ENCODE peak calls at places on chromosomes 3 and 15, in six cellular contexts. One of them, this sample, is unnamed.

GRCh38 chr3:78736863-78737262 is 1030.9 kb downstream of the ROBO1 start:
- DNase-seq in SK-N-SH: no peak
- DNase-seq in chondrocyte: no peak
- DNase-seq in MCF 10A: peak
- DNase-seq in GM12878: peak
- DNase-seq in lower leg skin: no peak
- DNase-seq in this sample: no peak

GRCh38 chr3:133883657-133884546 is 11.8 kb downstream of the RAB6B start:
- DNase-seq in MCF 10A: no peak
- DNase-seq in SK-N-SH: no peak
- DNase-seq in lower leg skin: no peak
- DNase-seq in GM12878: no peak
- DNase-seq in chondrocyte: no peak
- DNase-seq in this sample: no peak

GRCh38 chr3:161250116-161250515 is 29.0 kb downstream of the NMD3 start:
- DNase-seq in chondrocyte: no peak
- DNase-seq in SK-N-SH: no peak
- DNase-seq in lower leg skin: no peak
- DNase-seq in MCF 10A: no peak
- DNase-seq in GM12878: no peak
- DNase-seq in this sample: no peak

GRCh38 chr3:126208618-126209256 is 28.4 kb upstream of the ALDH1L1 start:
- DNase-seq in GM12878: no peak
- DNase-seq in MCF 10A: peak
- DNase-seq in SK-N-SH: peak
- DNase-seq in chondrocyte: no peak
- DNase-seq in lower leg skin: peak
- DNase-seq in this sample: no peak

GRCh38 chr15:72033711-72034110 is 84.2 kb downstream of the MYO9A start:
- DNase-seq in chondrocyte: no peak
- DNase-seq in MCF 10A: no peak
- DNase-seq in GM12878: no peak
- DNase-seq in SK-N-SH: no peak
- DNase-seq in lower leg skin: no peak
- DNase-seq in this sample: no peak

GRCh38 chr15:50066202-50066601 is 52.8 kb downstream of the ATP8B4 start:
- DNase-seq in chondrocyte: no peak
- DNase-seq in MCF 10A: peak
- DNase-seq in GM12878: no peak
- DNase-seq in lower leg skin: no peak
- DNase-seq in SK-N-SH: no peak
- DNase-seq in this sample: no peak

GRCh38 chr15:67000896-67001295 is 64.5 kb upstream of the SMAD3 start:
- DNase-seq in MCF 10A: no peak
- DNase-seq in GM12878: no peak
- DNase-seq in lower leg skin: no peak
- DNase-seq in SK-N-SH: no peak
- DNase-seq in chondrocyte: no peak
- DNase-seq in this sample: no peak

GRCh38 chr15:63188937-63189871 is at the start of gene RAB8B:
- DNase-seq in SK-N-SH: peak
- DNase-seq in lower leg skin: peak
- DNase-seq in MCF 10A: peak
- DNase-seq in GM12878: peak
- DNase-seq in chondrocyte: peak
- DNase-seq in this sample: peak

GRCh38 chr15:66133247-66133646 is 120.3 kb downstream of the MEGF11 start:
- DNase-seq in chondrocyte: no peak
- DNase-seq in MCF 10A: no peak
- DNase-seq in GM12878: no peak
- DNase-seq in lower leg skin: no peak
- DNase-seq in SK-N-SH: no peak
- DNase-seq in this sample: no peak

GRCh38 chr3:127551178-127551577 is 39.4 kb downstream of the TPRA1 start:
- DNase-seq in MCF 10A: no peak
- DNase-seq in chondrocyte: no peak
- DNase-seq in lower leg skin: no peak
- DNase-seq in SK-N-SH: no peak
- DNase-seq in GM12878: no peak
- DNase-seq in this sample: no peak

GRCh38 chr15:68310178-68310810 is 32.7 kb downstream of the FEM1B start:
- DNase-seq in MCF 10A: no peak
- DNase-seq in lower leg skin: no peak
- DNase-seq in chondrocyte: no peak
- DNase-seq in SK-N-SH: peak
- DNase-seq in GM12878: no peak
- DNase-seq in this sample: no peak

GRCh38 chr3:40930131-40930538 is 269.2 kb upstream of the CTNNB1 start:
- DNase-seq in MCF 10A: peak
- DNase-seq in SK-N-SH: no peak
- DNase-seq in lower leg skin: no peak
- DNase-seq in chondrocyte: no peak
- DNase-seq in GM12878: no peak
- DNase-seq in this sample: no peak

GRCh38 chr3:187105700-187106099 is 33.6 kb downstream of the RPL39L start:
- DNase-seq in MCF 10A: no peak
- DNase-seq in SK-N-SH: no peak
- DNase-seq in GM12878: no peak
- DNase-seq in lower leg skin: no peak
- DNase-seq in chondrocyte: no peak
- DNase-seq in this sample: no peak

GRCh38 chr15:37143351-37143750 is 43.0 kb upstream of the MEIS2 start:
- DNase-seq in SK-N-SH: no peak
- DNase-seq in chondrocyte: no peak
- DNase-seq in MCF 10A: no peak
- DNase-seq in GM12878: no peak
- DNase-seq in lower leg skin: no peak
- DNase-seq in this sample: no peak

GRCh38 chr15:64349375-64349774 is 6.6 kb downstream of the CSNK1G1 start:
- DNase-seq in MCF 10A: no peak
- DNase-seq in chondrocyte: no peak
- DNase-seq in SK-N-SH: no peak
- DNase-seq in GM12878: no peak
- DNase-seq in lower leg skin: no peak
- DNase-seq in this sample: no peak

GRCh38 chr15:70212963-70213315 is 115.2 kb upstream of the TLE3 start:
- DNase-seq in chondrocyte: no peak
- DNase-seq in MCF 10A: no peak
- DNase-seq in SK-N-SH: no peak
- DNase-seq in GM12878: no peak
- DNase-seq in lower leg skin: no peak
- DNase-seq in this sample: no peak

DNA sequence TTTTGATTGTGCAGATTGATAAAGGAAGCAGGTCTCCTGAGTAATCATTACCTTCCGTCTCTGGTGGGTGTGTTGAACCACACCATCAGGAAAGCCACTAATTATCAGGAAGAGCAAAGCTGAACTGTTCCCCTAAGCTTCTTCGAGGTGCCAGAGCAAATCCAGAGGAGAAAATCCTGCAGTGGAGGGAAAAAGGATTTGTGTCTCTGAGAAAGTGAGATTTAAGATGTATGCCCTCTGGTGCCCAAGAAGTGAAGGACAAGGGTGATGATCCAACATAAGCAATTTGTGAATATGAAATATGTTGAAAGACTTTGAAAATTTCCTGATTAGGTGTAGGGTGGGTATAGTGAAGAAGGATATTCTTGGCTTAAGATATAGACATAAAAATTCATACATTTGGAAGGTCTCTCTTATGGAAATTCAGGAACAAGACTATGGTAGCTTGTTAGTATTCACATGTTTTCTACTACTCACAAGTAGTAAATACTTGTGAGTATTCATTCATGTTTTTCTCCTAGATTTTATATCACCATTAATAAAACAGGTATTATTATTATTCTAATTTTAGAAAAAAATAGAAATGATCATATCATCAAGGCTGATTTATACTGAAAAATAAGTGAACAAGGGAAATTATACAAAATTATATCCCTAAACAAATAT is 34.8 kb downstream of the COMMD2 start:
- DNase-seq in SK-N-SH: peak
- DNase-seq in lower leg skin: peak
- DNase-seq in MCF 10A: peak
- DNase-seq in chondrocyte: no peak
- DNase-seq in GM12878: no peak
- DNase-seq in this sample: peak
- TF ChIP-seq CTCF in SK-N-SH: peak
- TF ChIP-seq CTCF in lower leg skin: no peak
- TF ChIP-seq CTCF in MCF 10A: peak
- TF ChIP-seq CTCF in chondrocyte: peak
- TF ChIP-seq CTCF in GM12878: peak
- TF ChIP-seq CTCF in this sample: peak

GRCh38 chr3:172068977-172069376 is 29.6 kb downstream of the FNDC3B start:
- DNase-seq in chondrocyte: no peak
- DNase-seq in SK-N-SH: no peak
- DNase-seq in MCF 10A: no peak
- DNase-seq in lower leg skin: no peak
- DNase-seq in GM12878: no peak
- DNase-seq in this sample: no peak
- TF ChIP-seq CTCF in chondrocyte: no peak
- TF ChIP-seq CTCF in SK-N-SH: no peak
- TF ChIP-seq CTCF in MCF 10A: no peak
- TF ChIP-seq CTCF in lower leg skin: no peak
- TF ChIP-seq CTCF in GM12878: no peak
- TF ChIP-seq CTCF in this sample: no peak

GRCh38 chr3:52367891-52368880 is 52.1 kb downstream of the DNAH1 start:
- DNase-seq in SK-N-SH: no peak
- DNase-seq in MCF 10A: no peak
- DNase-seq in GM12878: no peak
- DNase-seq in lower leg skin: no peak
- DNase-seq in chondrocyte: no peak
- DNase-seq in this sample: no peak

GRCh38 chr3:52373676-52374075 is 57.6 kb downstream of the DNAH1 start:
- DNase-seq in GM12878: no peak
- DNase-seq in lower leg skin: no peak
- DNase-seq in chondrocyte: no peak
- DNase-seq in MCF 10A: no peak
- DNase-seq in SK-N-SH: no peak
- DNase-seq in this sample: no peak

GRCh38 chr3:52374173-52374572 is 58.1 kb downstream of the DNAH1 start:
- DNase-seq in MCF 10A: peak
- DNase-seq in lower leg skin: no peak
- DNase-seq in chondrocyte: no peak
- DNase-seq in SK-N-SH: no peak
- DNase-seq in GM12878: no peak
- DNase-seq in this sample: no peak

GRCh38 chr3:52372822-52373504 is 56.8 kb downstream of the DNAH1 start:
- DNase-seq in chondrocyte: no peak
- DNase-seq in SK-N-SH: no peak
- DNase-seq in lower leg skin: no peak
- DNase-seq in GM12878: no peak
- DNase-seq in MCF 10A: no peak
- DNase-seq in this sample: peak
- TF ChIP-seq CTCF in chondrocyte: peak
- TF ChIP-seq CTCF in SK-N-SH: no peak
- TF ChIP-seq CTCF in lower leg skin: no peak
- TF ChIP-seq CTCF in GM12878: no peak
- TF ChIP-seq CTCF in MCF 10A: no peak
- TF ChIP-seq CTCF in this sample: no peak

GRCh38 chr3:195556390-195556789 is 13.3 kb upstream of the PPP1R2 start:
- DNase-seq in SK-N-SH: no peak
- DNase-seq in chondrocyte: no peak
- DNase-seq in GM12878: no peak
- DNase-seq in MCF 10A: no peak
- DNase-seq in lower leg skin: no peak
- DNase-seq in this sample: no peak

GRCh38 chr3:195559723-195560409 is 16.7 kb upstream of the PPP1R2 start:
- DNase-seq in SK-N-SH: no peak
- DNase-seq in lower leg skin: no peak
- DNase-seq in GM12878: no peak
- DNase-seq in chondrocyte: no peak
- DNase-seq in MCF 10A: no peak
- DNase-seq in this sample: no peak

GRCh38 chr3:195555110-195555509 is 12.0 kb upstream of the PPP1R2 start:
- DNase-seq in lower leg skin: no peak
- DNase-seq in GM12878: no peak
- DNase-seq in MCF 10A: no peak
- DNase-seq in SK-N-SH: no peak
- DNase-seq in chondrocyte: no peak
- DNase-seq in this sample: no peak

GRCh38 chr3:195557327-195557726 is 14.2 kb upstream of the PPP1R2 start:
- DNase-seq in SK-N-SH: no peak
- DNase-seq in chondrocyte: no peak
- DNase-seq in lower leg skin: no peak
- DNase-seq in MCF 10A: no peak
- DNase-seq in GM12878: no peak
- DNase-seq in this sample: no peak

GRCh38 chr3:195558602-195559001 is 15.5 kb upstream of the PPP1R2 start:
- DNase-seq in lower leg skin: no peak
- DNase-seq in GM12878: no peak
- DNase-seq in SK-N-SH: peak
- DNase-seq in MCF 10A: peak
- DNase-seq in chondrocyte: no peak
- DNase-seq in this sample: no peak
- TF ChIP-seq CTCF in lower leg skin: no peak
- TF ChIP-seq CTCF in GM12878: peak
- TF ChIP-seq CTCF in SK-N-SH: no peak
- TF ChIP-seq CTCF in MCF 10A: peak
- TF ChIP-seq CTCF in chondrocyte: peak
- TF ChIP-seq CTCF in this sample: peak

GRCh38 chr3:50258979-50259378 is 10.0 kb upstream of the SEMA3B start:
- DNase-seq in GM12878: no peak
- DNase-seq in chondrocyte: no peak
- DNase-seq in MCF 10A: no peak
- DNase-seq in lower leg skin: no peak
- DNase-seq in SK-N-SH: no peak
- DNase-seq in this sample: no peak
- TF ChIP-seq CTCF in GM12878: no peak
- TF ChIP-seq CTCF in chondrocyte: no peak
- TF ChIP-seq CTCF in MCF 10A: no peak
- TF ChIP-seq CTCF in lower leg skin: no peak
- TF ChIP-seq CTCF in SK-N-SH: peak
- TF ChIP-seq CTCF in this sample: no peak

DNA sequence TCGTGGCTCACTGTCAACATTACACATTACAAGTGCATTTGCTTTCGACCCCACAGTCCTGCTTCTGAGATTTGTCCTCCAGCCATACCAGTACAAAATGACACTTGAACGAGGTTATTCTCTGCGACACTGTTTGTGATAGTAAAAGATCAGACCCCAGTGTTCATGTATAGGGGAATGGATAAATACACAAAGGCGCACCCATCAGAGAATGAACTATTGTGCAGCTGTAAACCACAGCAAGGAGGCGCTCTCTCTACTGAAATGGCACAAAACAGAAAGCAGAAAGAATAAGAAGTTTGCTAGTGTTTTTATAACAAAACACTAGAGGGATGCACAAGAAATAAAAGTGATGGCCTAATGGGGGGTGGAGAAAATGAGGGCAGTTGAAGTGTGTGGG is 4.9 kb upstream of the CHSY1 start:
- DNase-seq in lower leg skin: no peak
- DNase-seq in chondrocyte: no peak
- DNase-seq in GM12878: no peak
- DNase-seq in MCF 10A: peak
- DNase-seq in SK-N-SH: no peak
- DNase-seq in this sample: no peak
- TF ChIP-seq CTCF in lower leg skin: no peak
- TF ChIP-seq CTCF in chondrocyte: peak
- TF ChIP-seq CTCF in GM12878: peak
- TF ChIP-seq CTCF in MCF 10A: peak
- TF ChIP-seq CTCF in SK-N-SH: peak
- TF ChIP-seq CTCF in this sample: no peak